ENCODE peak calls at places on chromosomes 1 and 21, in four cellular contexts. O is H1, U is K562, R is GM12878. V is an unnamed sample.

GRCh38 chr21:25297117-25297516 is 310.2 kb downstream of the MRPL39 start:
- DNase-seq in O (no peak), R (no peak), U (no peak), V (no peak)

GRCh38 chr1:219621047-219621786 is 8.3 kb upstream of the ZC3H11B start:
- DNase-seq in O (no peak), R (no peak), U (no peak), V (peak; percentile 26)

GRCh38 chr1:198605880-198606458 is 32.9 kb upstream of the PTPRC start:
- DNase-seq in R (no peak), O (no peak), U (no peak), V (no peak)

GRCh38 chr1:26530540-26530897 is 958 bp downstream of the RPS6KA1 start:
- DNase-seq in O (peak; percentile 60), R (no peak), U (no peak), V (no peak)

GRCh38 chr1:102085896-102086295 is 89.2 kb upstream of the OLFM3 start:
- DNase-seq in R (no peak), U (no peak), O (no peak), V (no peak)

GRCh38 chr1:42801832-42802483 is 15.0 kb upstream of the ERMAP start:
- DNase-seq in O (no peak), R (no peak), U (no peak), V (no peak)

GRCh38 chr1:164452549-164452948 is 106.4 kb upstream of the PBX1 start:
- DNase-seq in R (no peak), O (no peak), U (no peak), V (no peak)

GRCh38 chr1:27971674-27972073 is 11.9 kb downstream of the XKR8 start:
- DNase-seq in R (no peak), U (no peak), O (no peak), V (no peak)

GRCh38 chr1:93471911-93472310 is 24.0 kb downstream of the FNBP1L start:
- DNase-seq in R (no peak), O (no peak), U (no peak), V (no peak)

GRCh38 chr1:85818371-85818770 is 110.1 kb upstream of the ZNHIT6 start:
- DNase-seq in R (no peak), O (no peak), U (no peak), V (no peak)

GRCh38 chr1:171426645-171427044 is 58.7 kb upstream of the PRRC2C start:
- DNase-seq in U (no peak), O (no peak), R (no peak), V (no peak)

GRCh38 chr1:116571215-116571919 is 541 bp upstream of the CD58 start:
- DNase-seq in R (no peak), O (no peak), U (no peak), V (no peak)

GRCh38 chr1:151166506-151166956 is 587 bp downstream of the SCNM1 start:
- DNase-seq in U (no peak), O (no peak), R (no peak), V (peak; percentile 9)

GRCh38 chr1:18225236-18225904 is 117.8 kb downstream of the IGSF21 start:
- DNase-seq in O (no peak), R (no peak), U (no peak), V (no peak)

GRCh38 chr1:181518152-181518551 is 34.8 kb downstream of the CACNA1E start:
- DNase-seq in U (no peak), R (no peak), O (no peak), V (no peak)

GRCh38 chr21:25788677-25789076 is 53.9 kb downstream of the GABPA start:
- DNase-seq in O (no peak), R (no peak), U (no peak), V (no peak)

GRCh38 chr1:32900956-32901822 is at the start of gene TMEM54:
- DNase-seq in U (peak; percentile 95), O (peak; percentile 69), R (no peak), V (no peak)

GRCh38 chr21:32359719-32360260 is 33.0 kb downstream of the URB1 start:
- DNase-seq in U (no peak), O (no peak), R (no peak), V (peak; percentile 52)

GRCh38 chr1:43750083-43750482 is 42.7 kb downstream of the ST3GAL3 start:
- DNase-seq in O (no peak), U (no peak), R (no peak), V (no peak)

GRCh38 chr21:44793269-44794030 is 8.2 kb downstream of the UBE2G2 start:
- DNase-seq in O (peak; percentile 55), R (no peak), U (peak; percentile 75), V (peak; percentile 57)

GRCh38 chr21:36082140-36082742 is 12.4 kb downstream of the CBR1 start:
- DNase-seq in O (no peak), U (no peak), R (no peak), V (no peak)

GRCh38 chr1:234901491-234902049 is 227.1 kb downstream of the TOMM20 start:
- DNase-seq in O (no peak), R (no peak), U (no peak), V (no peak)

GRCh38 chr21:22925032-22925431 is 1926.8 kb downstream of the NCAM2 start:
- DNase-seq in O (no peak), U (no peak), R (no peak), V (no peak)

GRCh38 chr1:51301152-51301843 is 29.1 kb downstream of the TTC39A start:
- DNase-seq in U (no peak), O (no peak), R (peak; percentile 39), V (no peak)

GRCh38 chr1:100065969-100066227 is 66.8 kb downstream of the SASS6 start:
- DNase-seq in U (no peak), R (no peak), O (no peak), V (no peak)

GRCh38 chr1:205438213-205439158 is 16.6 kb upstream of the LEMD1 start:
- DNase-seq in U (peak; percentile 85), R (no peak), O (peak; percentile 70), V (peak; percentile 58)

GRCh38 chr21:41662161-41662560 is 104.7 kb downstream of the RIPK4 start:
- DNase-seq in R (no peak), U (no peak), O (no peak), V (no peak)

GRCh38 chr1:204528677-204529076 is 12.5 kb downstream of the MDM4 start:
- DNase-seq in O (no peak), R (no peak), U (no peak), V (no peak)

GRCh38 chr1:197917813-197918646 is 858 bp downstream of the LHX9 start:
- DNase-seq in R (no peak), U (no peak), O (peak; percentile 65), V (no peak)

GRCh38 chr1:2073382-2074230 is 23.4 kb downstream of the PRKCZ start:
- DNase-seq in R (no peak), O (no peak), U (peak; percentile 50), V (no peak)

DNA sequence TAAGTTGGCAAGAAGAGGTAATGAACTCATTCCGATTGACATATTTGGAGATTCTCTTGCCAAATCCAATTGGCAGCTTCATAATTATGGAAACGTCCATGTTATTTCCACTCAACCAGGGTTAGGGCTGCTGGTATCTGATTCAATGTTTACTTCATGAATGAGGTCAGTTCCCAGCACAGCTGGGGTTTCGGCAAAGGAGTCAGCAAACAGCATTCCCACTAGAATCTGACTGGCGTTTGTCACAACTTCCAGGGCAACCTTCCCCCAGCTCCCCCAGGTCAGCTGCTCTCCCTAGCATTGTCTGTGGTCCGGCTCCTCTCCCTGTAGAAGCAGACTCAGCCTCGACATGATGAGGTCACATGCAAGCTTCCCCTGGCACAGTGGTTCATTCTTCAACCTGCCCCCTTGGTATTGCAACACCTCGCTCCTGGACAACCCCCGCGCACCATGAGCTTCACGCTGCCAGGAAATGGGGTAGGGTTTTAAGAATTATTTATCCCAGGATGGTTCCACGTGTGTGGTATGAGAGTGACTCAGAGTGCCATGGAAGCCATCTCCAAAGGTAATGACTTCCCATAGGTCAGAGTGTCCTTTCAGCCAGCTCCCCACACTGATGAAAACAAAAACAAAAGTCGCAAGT is 100.7 kb upstream of the SLC25A33 start:
- DNase-seq in O (no peak), R (no peak), U (no peak), V (peak; percentile 91)
- TF ChIP-seq HDAC6 in O (no peak), R (no peak), U (no peak), V (no peak)

GRCh38 chr1:64361974-64362373 is 108.0 kb upstream of the CACHD1 start:
- DNase-seq in O (no peak), U (no peak), R (no peak), V (no peak)

GRCh38 chr1:64357376-64357775 is 112.6 kb upstream of the CACHD1 start:
- DNase-seq in U (no peak), R (no peak), O (no peak), V (no peak)

GRCh38 chr1:64356636-64357256 is 113.2 kb upstream of the CACHD1 start:
- DNase-seq in O (peak; percentile 59), R (no peak), U (no peak), V (no peak)
- TF ChIP-seq HDAC6 in O (no peak), R (no peak), U (no peak), V (no peak)

GRCh38 chr1:97500696-97501297 is 420.0 kb downstream of the DPYD start:
- DNase-seq in O (no peak), R (no peak), U (no peak), V (no peak)
- TF ChIP-seq HDAC6 in O (no peak), R (no peak), U (no peak), V (no peak)

DNA sequence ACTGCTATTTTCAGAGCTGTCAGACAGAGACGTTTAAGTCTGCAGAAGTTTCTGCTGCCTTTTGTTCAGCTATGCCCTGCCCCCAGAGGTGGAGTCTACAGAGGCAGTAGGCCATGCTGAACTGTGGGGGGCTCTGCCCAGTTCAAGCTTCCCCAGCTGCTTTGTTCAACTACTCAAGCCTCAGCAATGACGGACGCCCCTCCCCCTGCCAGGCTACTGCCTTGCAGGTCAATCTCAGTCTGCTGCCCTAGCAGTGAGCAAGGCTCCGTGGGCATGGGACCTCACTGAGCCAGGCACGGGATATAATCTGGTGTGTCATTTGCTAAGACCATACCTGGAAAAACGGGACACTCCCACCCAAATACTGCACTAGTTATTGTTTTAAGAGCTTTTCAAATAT is 219.7 kb downstream of the BRINP3 start:
- DNase-seq in R (no peak), U (no peak), O (no peak), V (no peak)
- TF ChIP-seq HDAC6 in R (no peak), U (no peak), O (no peak), V (no peak)

GRCh38 chr1:8285965-8286364 is 31.9 kb upstream of the SLC45A1 start:
- DNase-seq in R (no peak), O (no peak), U (no peak), V (no peak)

GRCh38 chr1:8285103-8285502 is 32.8 kb upstream of the SLC45A1 start:
- DNase-seq in U (no peak), O (no peak), R (no peak), V (no peak)

GRCh38 chr1:8283058-8283884 is 34.6 kb upstream of the SLC45A1 start:
- DNase-seq in R (peak; percentile 64), O (no peak), U (no peak), V (no peak)

GRCh38 chr1:8284167-8284566 is 33.7 kb upstream of the SLC45A1 start:
- DNase-seq in R (no peak), O (no peak), U (no peak), V (no peak)

DNA sequence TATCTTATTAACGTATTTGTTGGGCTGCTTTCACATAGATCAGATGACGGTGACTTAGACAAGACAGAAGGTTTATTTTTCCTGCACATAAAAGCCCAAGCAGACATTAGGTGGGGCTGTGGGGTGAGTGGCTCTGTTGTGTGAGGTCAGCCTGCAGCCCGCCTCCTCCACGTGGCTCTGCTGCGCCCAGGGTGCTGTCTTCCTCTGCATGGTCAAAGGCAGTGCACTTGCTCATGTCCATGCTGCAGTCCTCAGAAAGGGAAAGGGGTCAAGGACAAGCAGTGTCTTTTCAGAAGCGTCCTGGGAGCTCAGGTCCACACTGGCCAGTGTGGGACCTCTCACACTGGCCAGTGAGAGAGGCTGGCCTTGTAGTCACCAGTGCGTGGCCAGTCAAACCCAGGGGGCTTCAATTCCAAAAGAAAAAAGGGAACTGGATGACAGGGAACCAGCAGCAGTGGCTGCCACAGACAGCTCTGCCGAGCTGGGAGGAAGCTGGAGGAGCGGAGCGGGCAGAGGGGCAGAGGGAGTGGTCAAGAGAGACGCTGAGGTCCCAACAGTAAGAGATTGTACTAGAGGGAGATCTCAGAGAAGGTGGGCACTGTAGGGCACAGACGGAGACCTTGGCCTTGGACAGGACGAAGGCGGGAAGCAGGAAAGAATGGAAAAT is 35.9 kb upstream of the SLC45A1 start:
- DNase-seq in R (no peak), U (no peak), O (no peak), V (peak; percentile 51)
- TF ChIP-seq HDAC6 in R (no peak), U (no peak), O (no peak), V (no peak)

V was measured in HepG2.